ENCODE peak calls at places on chromosomes 11 and 22, in eight cellular contexts. S is progenitor cell of endocrine pancreas, G is PC-9, L is tibial artery, T is AG09319, R is foreskin fibroblast, N is fibroblast of lung, A is stomach. V is an unnamed sample.

GRCh38 chr22:49349181-49349835 is 478.4 kb downstream of the BRD1 start:
- DNase-seq in S (no peak), G (no peak), L (no peak), T (no peak), R (no peak), N (no peak), A (no peak), V (no peak)

GRCh38 chr11:836274-836673 is 3.5 kb downstream of the CD151 start:
- DNase-seq in S (no peak), G (peak; percentile 13), L (no peak), T (no peak), R (no peak), N (no peak), A (no peak), V (no peak)

GRCh38 chr11:82405392-82405791 is 328.3 kb downstream of the FAM181B start:
- DNase-seq in S (no peak), G (no peak), L (no peak), T (no peak), R (no peak), N (no peak), A (no peak), V (no peak)

GRCh38 chr11:110179064-110179463 is 85.9 kb downstream of the ZC3H12C start:
- DNase-seq in S (no peak), G (no peak), L (no peak), T (no peak), R (no peak), N (no peak), A (no peak), V (no peak)

GRCh38 chr11:109939176-109939810 is 153.9 kb upstream of the ZC3H12C start:
- DNase-seq in S (no peak), G (peak; percentile 78), L (no peak), T (peak; percentile 46), R (peak; percentile 53), N (peak; percentile 85), A (no peak), V (no peak)

GRCh38 chr22:22201185-22201924 is 43.2 kb upstream of the VPREB1 start:
- DNase-seq in S (no peak), G (no peak), L (no peak), T (no peak), R (no peak), N (no peak), A (peak; percentile 48), V (peak; percentile 33)

GRCh38 chr11:86418929-86419328 is 44.2 kb downstream of the CCDC81 start:
- DNase-seq in S (no peak), G (no peak), L (no peak), T (no peak), R (no peak), N (no peak), A (no peak), V (no peak)

GRCh38 chr11:20596629-20597129 is 2.7 kb upstream of the SLC6A5 start:
- DNase-seq in S (no peak), G (no peak), L (no peak), T (no peak), R (no peak), N (no peak), A (no peak), V (no peak)

GRCh38 chr22:45210577-45211431 is 29.9 kb downstream of the KIAA0930 start:
- DNase-seq in S (no peak), G (peak; percentile 12), L (no peak), T (peak; percentile 80), R (peak; percentile 71), N (no peak), A (no peak), V (no peak)

GRCh38 chr11:1197431-1197885 is 25.4 kb upstream of the MUC5B start:
- DNase-seq in S (no peak), G (no peak), L (no peak), T (no peak), R (no peak), N (no peak), A (peak; percentile 25), V (no peak)

GRCh38 chr11:44176541-44177213 is 81.2 kb downstream of the EXT2 start:
- DNase-seq in S (no peak), G (no peak), L (no peak), T (no peak), R (no peak), N (no peak), A (no peak), V (no peak)

GRCh38 chr11:44172966-44173365 is 77.5 kb downstream of the EXT2 start:
- DNase-seq in S (no peak), G (no peak), L (no peak), T (no peak), R (no peak), N (no peak), A (no peak), V (no peak)

GRCh38 chr11:44171518-44171917 is 76.0 kb downstream of the EXT2 start:
- DNase-seq in S (no peak), G (no peak), L (no peak), T (no peak), R (no peak), N (peak; percentile 73), A (no peak), V (no peak)

GRCh38 chr11:44177905-44178304 is 82.4 kb downstream of the EXT2 start:
- DNase-seq in S (no peak), G (no peak), L (no peak), T (no peak), R (no peak), N (no peak), A (no peak), V (no peak)

GRCh38 chr11:44174846-44175245 is 79.4 kb downstream of the EXT2 start:
- DNase-seq in S (no peak), G (no peak), L (no peak), T (no peak), R (no peak), N (no peak), A (no peak), V (no peak)
- TF ChIP-seq CTCF in S (no peak), G (no peak), L (no peak), T (no peak), R (no peak), N (no peak), A (no peak), V (no peak)

DNA sequence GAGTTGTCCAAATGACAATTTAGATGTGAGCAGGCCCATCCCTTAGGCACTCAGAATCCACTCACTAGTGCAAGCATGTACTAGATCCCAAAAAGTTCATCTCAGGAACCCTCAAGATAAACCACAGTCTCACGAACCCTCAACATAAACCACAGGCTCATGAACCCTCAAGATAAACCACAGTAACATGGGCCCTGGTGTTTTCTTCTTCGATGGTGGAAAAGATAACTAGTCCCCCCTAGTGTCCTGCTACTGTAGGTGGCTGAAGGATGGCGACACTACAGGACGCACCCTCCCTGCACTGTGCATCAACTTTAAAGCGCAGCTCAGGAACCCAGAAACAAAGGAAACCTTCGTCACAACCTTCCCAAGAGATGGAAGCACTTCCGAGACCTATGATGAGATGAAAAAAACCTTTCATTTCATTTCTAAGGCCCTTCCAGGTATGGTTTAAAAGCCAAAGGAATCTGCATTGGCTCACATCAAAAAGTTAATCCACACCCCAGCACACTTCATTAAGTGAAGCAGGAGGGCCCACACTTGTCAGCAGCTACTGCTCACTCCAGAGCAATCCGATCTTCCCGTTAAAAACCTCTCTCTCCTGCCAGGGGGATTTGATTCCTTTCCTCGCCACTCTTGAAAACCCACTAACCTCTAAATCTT is 2.4 kb downstream of the LARGE1 start:
- DNase-seq in S (no peak), G (no peak), L (no peak), T (no peak), R (no peak), N (peak; percentile 27), A (no peak), V (no peak)
- TF ChIP-seq CTCF in S (no peak), G (no peak), L (no peak), T (peak; percentile 20), R (peak; percentile 32), N (peak; percentile 46), A (no peak), V (no peak)

GRCh38 chr11:66467034-66467659 is 442 bp downstream of the PELI3 start:
- DNase-seq in S (peak; percentile 49), G (no peak), L (no peak), T (no peak), R (peak; percentile 31), N (peak; percentile 27), A (peak; percentile 48), V (no peak)
- TF ChIP-seq CTCF in S (peak; percentile 59), G (peak; percentile 49), L (peak; percentile 57), T (peak; percentile 5), R (peak; percentile 20), N (peak; percentile 10), A (peak; percentile 38), V (peak; percentile 45)

GRCh38 chr22:41535244-41535643 is 9.0 kb downstream of the POLR3H start:
- DNase-seq in S (no peak), G (no peak), L (no peak), T (no peak), R (no peak), N (no peak), A (no peak), V (no peak)
- TF ChIP-seq CTCF in S (peak; percentile 36), G (no peak), L (no peak), T (peak; percentile 19), R (peak; percentile 34), N (peak; percentile 34), A (no peak), V (no peak)

GRCh38 chr11:99432677-99433076 is 411.9 kb downstream of the CNTN5 start:
- DNase-seq in S (no peak), G (no peak), L (no peak), T (no peak), R (no peak), N (no peak), A (no peak), V (no peak)
- TF ChIP-seq CTCF in S (no peak), G (no peak), L (no peak), T (no peak), R (no peak), N (no peak), A (no peak), V (no peak)

GRCh38 chr22:29994027-29994715 is 86.1 kb upstream of the HORMAD2 start:
- DNase-seq in S (no peak), G (peak; percentile 87), L (no peak), T (no peak), R (no peak), N (peak; percentile 95), A (no peak), V (no peak)
- TF ChIP-seq CTCF in S (no peak), G (peak; percentile 45), L (no peak), T (peak; percentile 10), R (no peak), N (peak; percentile 35), A (no peak), V (no peak)

GRCh38 chr11:72379384-72380131 is 54.8 kb downstream of the CLPB start:
- DNase-seq in S (no peak), G (no peak), L (no peak), T (no peak), R (no peak), N (no peak), A (no peak), V (no peak)

GRCh38 chr11:72377596-72377995 is 56.7 kb downstream of the CLPB start:
- DNase-seq in S (no peak), G (no peak), L (no peak), T (no peak), R (no peak), N (no peak), A (no peak), V (no peak)

GRCh38 chr11:72381584-72382090 is 52.7 kb downstream of the CLPB start:
- DNase-seq in S (no peak), G (no peak), L (no peak), T (no peak), R (no peak), N (no peak), A (no peak), V (no peak)

GRCh38 chr11:72380132-72380503 is 54.2 kb downstream of the CLPB start:
- DNase-seq in S (no peak), G (no peak), L (no peak), T (no peak), R (no peak), N (peak; percentile 16), A (no peak), V (no peak)

GRCh38 chr11:72378704-72379383 is 55.5 kb downstream of the CLPB start:
- DNase-seq in S (no peak), G (no peak), L (peak; percentile 85), T (no peak), R (no peak), N (peak; percentile 54), A (peak; percentile 28), V (no peak)
- TF ChIP-seq CTCF in S (no peak), G (no peak), L (no peak), T (no peak), R (no peak), N (no peak), A (no peak), V (no peak)

V was measured in CD4-positive, alpha-beta T cell.